ENCODE peak calls at places on chromosomes 6 and 20, in four cellular contexts. M is COR-L47; O is stimulated activated CD8-positive, alpha-beta memory T cell treated with anti-CD3 and anti-CD28 coated beads, Interleukin-7, amount 100 ng/mL, for 1 hour; Q is activated CD8-positive, alpha-beta memory T cell treated with anti-CD3 and anti-CD28 coated beads, Interleukin-2, amount 10 ng/mL, durations not matched to agents 7 days and 5 days. P is an unnamed sample.

GRCh38 chr6:7865811-7866210 is 44.8 kb downstream of the TXNDC5 start:
- DNase-seq in M (no peak), Q (no peak), O (no peak), P (no peak)

GRCh38 chr20:50487397-50487796 is 22.8 kb upstream of the PTPN1 start:
- DNase-seq in Q (peak), M (no peak), O (no peak), P (no peak)

GRCh38 chr6:166032366-166033171 is 135.1 kb downstream of the TBXT start:
- DNase-seq in M (no peak), O (no peak), Q (no peak), P (no peak)

GRCh38 chr20:17735206-17735804 is 35.5 kb downstream of the BANF2 start:
- DNase-seq in Q (no peak), M (no peak), O (no peak), P (no peak)

GRCh38 chr20:3390759-3391500 is 16.5 kb downstream of the DNAAF9 start:
- DNase-seq in O (no peak), M (no peak), Q (no peak), P (peak)

GRCh38 chr6:155528982-155529453 is 73.4 kb upstream of the NOX3 start:
- DNase-seq in O (no peak), M (no peak), Q (no peak), P (no peak)

GRCh38 chr20:44810391-44811149 is at the start of gene RIMS4:
- DNase-seq in M (peak), O (no peak), Q (no peak), P (no peak)

GRCh38 chr6:134138226-134138975 is 86.0 kb upstream of the SLC2A12 start:
- DNase-seq in Q (no peak), O (no peak), M (no peak), P (no peak)

GRCh38 chr6:160417550-160417949 is 69.4 kb downstream of the SLC22A3 start:
- DNase-seq in Q (no peak), O (no peak), M (no peak), P (no peak)

GRCh38 chr20:7993703-7994102 is 25.9 kb downstream of the TMX4 start:
- DNase-seq in M (no peak), Q (no peak), O (no peak), P (no peak)

GRCh38 chr6:84280030-84280429 is 52.6 kb upstream of the CEP162 start:
- DNase-seq in O (no peak), Q (no peak), M (no peak), P (no peak)

GRCh38 chr6:119158057-119158848 is 79.8 kb upstream of the FAM184A start:
- DNase-seq in Q (no peak), O (no peak), M (no peak), P (no peak)

GRCh38 chr20:64156886-64157875 is 7.1 kb upstream of the MYT1 start:
- DNase-seq in M (no peak), Q (no peak), O (no peak), P (no peak)

GRCh38 chr6:157229733-157230132 is 93.6 kb downstream of the TMEM242 start:
- DNase-seq in O (no peak), M (peak), Q (no peak), P (no peak)

GRCh38 chr6:30074331-30075093 is 1.1 kb downstream of the RNF39 start:
- DNase-seq in M (no peak), O (no peak), Q (no peak), P (no peak)

GRCh38 chr6:15351631-15352030 is 105.8 kb downstream of the JARID2 start:
- DNase-seq in Q (no peak), O (no peak), M (no peak), P (no peak)

GRCh38 chr20:34676642-34677373 is at the start of gene PIGU:
- DNase-seq in Q (peak), M (peak), O (peak), P (peak)

GRCh38 chr6:154297711-154298110 is 58.9 kb downstream of the IPCEF1 start:
- DNase-seq in M (no peak), Q (no peak), O (no peak), P (no peak)

GRCh38 chr6:37634238-37634826 is 63.4 kb downstream of the MDGA1 start:
- DNase-seq in M (no peak), O (no peak), Q (no peak), P (no peak)

GRCh38 chr6:30443657-30444450 is 45.5 kb upstream of the HLA-E start:
- DNase-seq in Q (no peak), O (no peak), M (no peak), P (no peak)

GRCh38 chr6:37052027-37052628 is 46.7 kb downstream of the FGD2 start:
- DNase-seq in O (no peak), Q (peak), M (no peak), P (no peak)

GRCh38 chr6:40536442-40536841 is 50.7 kb downstream of the LRFN2 start:
- DNase-seq in Q (no peak), M (no peak), O (no peak), P (no peak)

GRCh38 chr20:19003759-19004336 is 190.3 kb downstream of the SCP2D1 start:
- DNase-seq in O (no peak), M (no peak), Q (no peak), P (no peak)

GRCh38 chr6:137610702-137611101 is 116.5 kb upstream of the OLIG3 start:
- DNase-seq in O (no peak), Q (no peak), M (no peak), P (no peak)

GRCh38 chr6:4677751-4678065 is 98.5 kb upstream of the CDYL start:
- DNase-seq in O (no peak), Q (no peak), M (no peak), P (no peak)

GRCh38 chr6:52403627-52404026 is 16.5 kb upstream of the EFHC1 start:
- DNase-seq in M (peak), O (no peak), Q (no peak), P (no peak)

GRCh38 chr20:43914697-43915208 is at the start of gene TOX2:
- DNase-seq in O (no peak), Q (peak), M (no peak), P (no peak)

GRCh38 chr20:10449270-10449669 is 14.2 kb downstream of the SLX4IP start:
- DNase-seq in O (no peak), M (no peak), Q (no peak), P (no peak)

GRCh38 chr6:15365273-15365687 is 119.4 kb downstream of the JARID2 start:
- DNase-seq in O (peak), Q (no peak), M (peak), P (peak)

GRCh38 chr6:37696220-37696840 is 1.4 kb downstream of the MDGA1 start:
- DNase-seq in Q (peak), M (no peak), O (no peak), P (no peak)

GRCh38 chr20:35710039-35710438 is 10.8 kb downstream of the ROMO1 start:
- DNase-seq in M (no peak), O (no peak), Q (no peak), P (no peak)

GRCh38 chr6:3317741-3318211 is 59.0 kb downstream of the PSMG4 start:
- DNase-seq in M (no peak), Q (no peak), O (no peak), P (no peak)

GRCh38 chr6:89999995-90000825 is 105.9 kb downstream of the GJA10 start:
- DNase-seq in O (no peak), Q (peak), M (no peak), P (no peak)

GRCh38 chr6:84046755-84047154 is 13.2 kb downstream of the MRAP2 start:
- DNase-seq in M (no peak), O (no peak), Q (no peak), P (no peak)

GRCh38 chr20:5786930-5787826 is 37.0 kb downstream of the SHLD1 start:
- DNase-seq in O (no peak), Q (no peak), M (no peak), P (no peak)

GRCh38 chr20:38156280-38156679 is 8.8 kb downstream of the TGM2 start:
- DNase-seq in Q (no peak), M (no peak), O (no peak), P (no peak)

P was measured in putamen.